ENCODE peak calls at places on chromosomes 4 and X, in four cellular contexts. One of them, this sample, is unnamed.
A peak's percentile ranks its signal among the peaks of the same experiment; 100 is the strongest.

GRCh38 chrX:155637714-155638113 is 25.0 kb upstream of the TMLHE start:
- DNase-seq in amygdala: no peak
- DNase-seq in germinal center: no peak
- DNase-seq in stimulated activated CD8-positive, alpha-beta memory T cell treated with anti-CD3 and anti-CD28 coated beads, Interleukin-4, amount 100 ng/mL, for 1 hour: no peak
- DNase-seq in this sample: no peak

GRCh38 chr4:92634891-92635290 is 331.1 kb downstream of the GRID2 start:
- DNase-seq in stimulated activated CD8-positive, alpha-beta memory T cell treated with anti-CD3 and anti-CD28 coated beads, Interleukin-4, amount 100 ng/mL, for 1 hour: no peak
- DNase-seq in amygdala: no peak
- DNase-seq in germinal center: no peak
- DNase-seq in this sample: no peak

GRCh38 chr4:123662827-123663226 is 266.2 kb downstream of the SPRY1 start:
- DNase-seq in stimulated activated CD8-positive, alpha-beta memory T cell treated with anti-CD3 and anti-CD28 coated beads, Interleukin-4, amount 100 ng/mL, for 1 hour: no peak
- DNase-seq in amygdala: no peak
- DNase-seq in germinal center: no peak
- DNase-seq in this sample: no peak

GRCh38 chrX:150767475-150768131 is 74.4 kb downstream of the MTMR1 start:
- DNase-seq in germinal center: no peak
- DNase-seq in stimulated activated CD8-positive, alpha-beta memory T cell treated with anti-CD3 and anti-CD28 coated beads, Interleukin-4, amount 100 ng/mL, for 1 hour: no peak
- DNase-seq in amygdala: no peak
- DNase-seq in this sample: no peak

GRCh38 chr4:139501117-139501516 is 47.2 kb downstream of the RAB33B start:
- DNase-seq in stimulated activated CD8-positive, alpha-beta memory T cell treated with anti-CD3 and anti-CD28 coated beads, Interleukin-4, amount 100 ng/mL, for 1 hour: no peak
- DNase-seq in germinal center: no peak
- DNase-seq in amygdala: no peak
- DNase-seq in this sample: no peak

GRCh38 chr4:150960818-150961217 is 54.3 kb downstream of the LRBA start:
- DNase-seq in stimulated activated CD8-positive, alpha-beta memory T cell treated with anti-CD3 and anti-CD28 coated beads, Interleukin-4, amount 100 ng/mL, for 1 hour: no peak
- DNase-seq in germinal center: peak; percentile 26
- DNase-seq in amygdala: no peak
- DNase-seq in this sample: no peak

GRCh38 chrX:80817002-80817401 is 7.3 kb upstream of the BRWD3 start:
- DNase-seq in amygdala: no peak
- DNase-seq in stimulated activated CD8-positive, alpha-beta memory T cell treated with anti-CD3 and anti-CD28 coated beads, Interleukin-4, amount 100 ng/mL, for 1 hour: no peak
- DNase-seq in germinal center: no peak
- DNase-seq in this sample: no peak

GRCh38 chr4:6908397-6909112 is 1.1 kb upstream of the TBC1D14 start:
- DNase-seq in amygdala: no peak
- DNase-seq in stimulated activated CD8-positive, alpha-beta memory T cell treated with anti-CD3 and anti-CD28 coated beads, Interleukin-4, amount 100 ng/mL, for 1 hour: no peak
- DNase-seq in germinal center: no peak
- DNase-seq in this sample: no peak

GRCh38 chr4:55125087-55125721 is at the start of gene KDR:
- DNase-seq in stimulated activated CD8-positive, alpha-beta memory T cell treated with anti-CD3 and anti-CD28 coated beads, Interleukin-4, amount 100 ng/mL, for 1 hour: no peak
- DNase-seq in amygdala: no peak
- DNase-seq in germinal center: peak; percentile 7
- DNase-seq in this sample: no peak

GRCh38 chr4:54661156-54661555 is 3.4 kb downstream of the KIT start:
- DNase-seq in germinal center: no peak
- DNase-seq in amygdala: no peak
- DNase-seq in stimulated activated CD8-positive, alpha-beta memory T cell treated with anti-CD3 and anti-CD28 coated beads, Interleukin-4, amount 100 ng/mL, for 1 hour: no peak
- DNase-seq in this sample: no peak

GRCh38 chrX:64093761-64094160 is 111.7 kb downstream of the AMER1 start:
- DNase-seq in germinal center: no peak
- DNase-seq in amygdala: no peak
- DNase-seq in stimulated activated CD8-positive, alpha-beta memory T cell treated with anti-CD3 and anti-CD28 coated beads, Interleukin-4, amount 100 ng/mL, for 1 hour: no peak
- DNase-seq in this sample: no peak

GRCh38 chrX:69145281-69145680 is 20.0 kb downstream of the PJA1 start:
- DNase-seq in germinal center: no peak
- DNase-seq in amygdala: no peak
- DNase-seq in stimulated activated CD8-positive, alpha-beta memory T cell treated with anti-CD3 and anti-CD28 coated beads, Interleukin-4, amount 100 ng/mL, for 1 hour: no peak
- DNase-seq in this sample: no peak

GRCh38 chr4:72209600-72209999 is 177.8 kb downstream of the NPFFR2 start:
- DNase-seq in germinal center: no peak
- DNase-seq in stimulated activated CD8-positive, alpha-beta memory T cell treated with anti-CD3 and anti-CD28 coated beads, Interleukin-4, amount 100 ng/mL, for 1 hour: no peak
- DNase-seq in amygdala: no peak
- DNase-seq in this sample: no peak

GRCh38 chrX:138886769-138887168 is 175.3 kb upstream of the FGF13 start:
- DNase-seq in amygdala: no peak
- DNase-seq in stimulated activated CD8-positive, alpha-beta memory T cell treated with anti-CD3 and anti-CD28 coated beads, Interleukin-4, amount 100 ng/mL, for 1 hour: no peak
- DNase-seq in germinal center: no peak
- DNase-seq in this sample: no peak

GRCh38 chr4:40990202-40990898 is 224.0 kb downstream of the APBB2 start:
- DNase-seq in germinal center: peak; percentile 9
- DNase-seq in stimulated activated CD8-positive, alpha-beta memory T cell treated with anti-CD3 and anti-CD28 coated beads, Interleukin-4, amount 100 ng/mL, for 1 hour: no peak
- DNase-seq in amygdala: no peak
- DNase-seq in this sample: no peak

GRCh38 chrX:9180623-9181022 is 146.7 kb upstream of the FAM9B start:
- DNase-seq in amygdala: no peak
- DNase-seq in germinal center: no peak
- DNase-seq in stimulated activated CD8-positive, alpha-beta memory T cell treated with anti-CD3 and anti-CD28 coated beads, Interleukin-4, amount 100 ng/mL, for 1 hour: no peak
- DNase-seq in this sample: no peak

GRCh38 chr4:22434895-22435294 is 81.0 kb downstream of the ADGRA3 start:
- DNase-seq in amygdala: no peak
- DNase-seq in stimulated activated CD8-positive, alpha-beta memory T cell treated with anti-CD3 and anti-CD28 coated beads, Interleukin-4, amount 100 ng/mL, for 1 hour: no peak
- DNase-seq in germinal center: no peak
- DNase-seq in this sample: peak; percentile 13

GRCh38 chrX:78213331-78213730 is 73.9 kb upstream of the TAF9B start:
- DNase-seq in stimulated activated CD8-positive, alpha-beta memory T cell treated with anti-CD3 and anti-CD28 coated beads, Interleukin-4, amount 100 ng/mL, for 1 hour: no peak
- DNase-seq in germinal center: no peak
- DNase-seq in amygdala: no peak
- DNase-seq in this sample: no peak

GRCh38 chr4:159360549-159360948 is 257.7 kb downstream of the RAPGEF2 start:
- DNase-seq in germinal center: no peak
- DNase-seq in amygdala: no peak
- DNase-seq in stimulated activated CD8-positive, alpha-beta memory T cell treated with anti-CD3 and anti-CD28 coated beads, Interleukin-4, amount 100 ng/mL, for 1 hour: no peak
- DNase-seq in this sample: no peak

GRCh38 chr4:43932448-43932847 is 516.2 kb downstream of the KCTD8 start:
- DNase-seq in amygdala: no peak
- DNase-seq in stimulated activated CD8-positive, alpha-beta memory T cell treated with anti-CD3 and anti-CD28 coated beads, Interleukin-4, amount 100 ng/mL, for 1 hour: no peak
- DNase-seq in germinal center: no peak
- DNase-seq in this sample: no peak

GRCh38 chr4:48436318-48436717 is 46.8 kb upstream of the SLC10A4 start:
- DNase-seq in amygdala: no peak
- DNase-seq in germinal center: no peak
- DNase-seq in stimulated activated CD8-positive, alpha-beta memory T cell treated with anti-CD3 and anti-CD28 coated beads, Interleukin-4, amount 100 ng/mL, for 1 hour: no peak
- DNase-seq in this sample: no peak

GRCh38 chr4:154084864-154085263 is 296.0 kb upstream of the SFRP2 start:
- DNase-seq in stimulated activated CD8-positive, alpha-beta memory T cell treated with anti-CD3 and anti-CD28 coated beads, Interleukin-4, amount 100 ng/mL, for 1 hour: no peak
- DNase-seq in amygdala: no peak
- DNase-seq in germinal center: no peak
- DNase-seq in this sample: no peak

GRCh38 chr4:168647976-168648375 is 151.1 kb downstream of the PALLD start:
- DNase-seq in stimulated activated CD8-positive, alpha-beta memory T cell treated with anti-CD3 and anti-CD28 coated beads, Interleukin-4, amount 100 ng/mL, for 1 hour: no peak
- DNase-seq in amygdala: no peak
- DNase-seq in germinal center: no peak
- DNase-seq in this sample: no peak

GRCh38 chr4:153785830-153786721 is 2.8 kb downstream of the SFRP2 start:
- DNase-seq in germinal center: no peak
- DNase-seq in stimulated activated CD8-positive, alpha-beta memory T cell treated with anti-CD3 and anti-CD28 coated beads, Interleukin-4, amount 100 ng/mL, for 1 hour: no peak
- DNase-seq in amygdala: no peak
- DNase-seq in this sample: no peak

GRCh38 chr4:98434816-98435215 is 173.6 kb downstream of the RAP1GDS1 start:
- DNase-seq in amygdala: no peak
- DNase-seq in germinal center: no peak
- DNase-seq in stimulated activated CD8-positive, alpha-beta memory T cell treated with anti-CD3 and anti-CD28 coated beads, Interleukin-4, amount 100 ng/mL, for 1 hour: no peak
- DNase-seq in this sample: no peak

GRCh38 chr4:174764105-174764729 is 64.8 kb downstream of the GLRA3 start:
- DNase-seq in amygdala: no peak
- DNase-seq in germinal center: peak; percentile 10
- DNase-seq in stimulated activated CD8-positive, alpha-beta memory T cell treated with anti-CD3 and anti-CD28 coated beads, Interleukin-4, amount 100 ng/mL, for 1 hour: no peak
- DNase-seq in this sample: no peak

GRCh38 chr4:76748649-76749048 is 149.3 kb downstream of the SOWAHB start:
- DNase-seq in amygdala: no peak
- DNase-seq in stimulated activated CD8-positive, alpha-beta memory T cell treated with anti-CD3 and anti-CD28 coated beads, Interleukin-4, amount 100 ng/mL, for 1 hour: no peak
- DNase-seq in germinal center: peak; percentile 36
- DNase-seq in this sample: no peak

GRCh38 chr4:15648600-15648999 is 6.6 kb downstream of the FBXL5 start:
- DNase-seq in germinal center: no peak
- DNase-seq in amygdala: no peak
- DNase-seq in stimulated activated CD8-positive, alpha-beta memory T cell treated with anti-CD3 and anti-CD28 coated beads, Interleukin-4, amount 100 ng/mL, for 1 hour: no peak
- DNase-seq in this sample: no peak

GRCh38 chr4:174648859-174649258 is 126.6 kb upstream of the HPGD start:
- DNase-seq in amygdala: no peak
- DNase-seq in stimulated activated CD8-positive, alpha-beta memory T cell treated with anti-CD3 and anti-CD28 coated beads, Interleukin-4, amount 100 ng/mL, for 1 hour: no peak
- DNase-seq in germinal center: no peak
- DNase-seq in this sample: no peak